ENCODE peak calls at places on chromosomes 5 and 9, in nine cellular contexts. V, W, Y, A, C, J, B, K and F are unnamed samples.

GRCh38 chr9:137454145-137454505 is 5.0 kb downstream of the NSMF start:
- DNase-seq in V (peak), W (peak), Y (peak), A (peak), C (no peak), J (no peak), B (peak), K (peak), F (peak)

GRCh38 chr5:66169534-66169933 is 25.4 kb downstream of the SREK1 start:
- DNase-seq in V (no peak), W (no peak), Y (no peak), A (no peak), C (no peak), J (no peak), B (no peak), K (no peak), F (no peak)

GRCh38 chr5:52693279-52693678 is 94.4 kb upstream of the ITGA1 start:
- DNase-seq in V (peak), W (peak), Y (no peak), A (no peak), C (no peak), J (no peak), B (no peak), K (peak), F (no peak)

GRCh38 chr9:87712801-87713277 is 13.1 kb upstream of the CTSL start:
- DNase-seq in V (no peak), W (no peak), Y (no peak), A (no peak), C (no peak), J (no peak), B (no peak), K (no peak), F (no peak)

GRCh38 chr5:171770153-171770552 is 15.5 kb upstream of the SMIM23 start:
- DNase-seq in V (no peak), W (no peak), Y (no peak), A (no peak), C (no peak), J (no peak), B (no peak), K (no peak), F (no peak)

GRCh38 chr9:96758845-96759673 is 18.8 kb downstream of the ZNF510 start:
- DNase-seq in V (no peak), W (no peak), Y (no peak), A (no peak), C (no peak), J (no peak), B (no peak), K (no peak), F (no peak)

GRCh38 chr5:172455511-172456061 is 1.3 kb upstream of the SH3PXD2B start:
- DNase-seq in V (peak), W (no peak), Y (no peak), A (no peak), C (no peak), J (peak), B (no peak), K (peak), F (peak)

GRCh38 chr9:80605129-80605528 is 1033.4 kb downstream of the TLE4 start:
- DNase-seq in V (no peak), W (no peak), Y (no peak), A (no peak), C (peak), J (no peak), B (no peak), K (no peak), F (no peak)

GRCh38 chr5:161261693-161262323 is 284.7 kb downstream of the GABRB2 start:
- DNase-seq in V (no peak), W (no peak), Y (no peak), A (no peak), C (no peak), J (no peak), B (no peak), K (no peak), F (no peak)

GRCh38 chr9:17065062-17065461 is 69.8 kb upstream of the CNTLN start:
- DNase-seq in V (no peak), W (no peak), Y (no peak), A (no peak), C (no peak), J (peak), B (no peak), K (no peak), F (no peak)

GRCh38 chr9:136052433-136052880 is 42.6 kb downstream of the NACC2 start:
- DNase-seq in V (peak), W (peak), Y (no peak), A (peak), C (no peak), J (no peak), B (no peak), K (peak), F (peak)

GRCh38 chr9:112361602-112362001 is 18.3 kb upstream of the HSDL2 start:
- DNase-seq in V (no peak), W (no peak), Y (no peak), A (no peak), C (no peak), J (no peak), B (peak), K (no peak), F (no peak)

GRCh38 chr9:81560851-81561732 is 128.3 kb downstream of the TLE1 start:
- DNase-seq in V (no peak), W (no peak), Y (no peak), A (no peak), C (no peak), J (no peak), B (no peak), K (no peak), F (no peak)

GRCh38 chr9:88781500-88782391 is 209.5 kb upstream of the S1PR3 start:
- DNase-seq in V (no peak), W (no peak), Y (peak), A (no peak), C (peak), J (peak), B (no peak), K (no peak), F (no peak)

GRCh38 chr9:131625388-131625787 is 80.1 kb downstream of the PRRT1B start:
- DNase-seq in V (no peak), W (no peak), Y (no peak), A (no peak), C (no peak), J (no peak), B (no peak), K (no peak), F (no peak)

GRCh38 chr5:109695005-109695926 is 5.5 kb downstream of the MAN2A1 start:
- DNase-seq in V (no peak), W (no peak), Y (no peak), A (no peak), C (no peak), J (no peak), B (peak), K (no peak), F (no peak)

GRCh38 chr5:176365663-176366574 is 632 bp downstream of the ARL10 start:
- DNase-seq in V (peak), W (no peak), Y (no peak), A (peak), C (no peak), J (no peak), B (no peak), K (peak), F (peak)

GRCh38 chr5:96855041-96855872 is 21.0 kb upstream of the ERAP2 start:
- DNase-seq in V (peak), W (no peak), Y (no peak), A (no peak), C (peak), J (no peak), B (no peak), K (no peak), F (no peak)

GRCh38 chr5:52073993-52074689 is 690.9 kb downstream of the ISL1 start:
- DNase-seq in V (no peak), W (no peak), Y (no peak), A (no peak), C (no peak), J (no peak), B (no peak), K (no peak), F (no peak)

DNA sequence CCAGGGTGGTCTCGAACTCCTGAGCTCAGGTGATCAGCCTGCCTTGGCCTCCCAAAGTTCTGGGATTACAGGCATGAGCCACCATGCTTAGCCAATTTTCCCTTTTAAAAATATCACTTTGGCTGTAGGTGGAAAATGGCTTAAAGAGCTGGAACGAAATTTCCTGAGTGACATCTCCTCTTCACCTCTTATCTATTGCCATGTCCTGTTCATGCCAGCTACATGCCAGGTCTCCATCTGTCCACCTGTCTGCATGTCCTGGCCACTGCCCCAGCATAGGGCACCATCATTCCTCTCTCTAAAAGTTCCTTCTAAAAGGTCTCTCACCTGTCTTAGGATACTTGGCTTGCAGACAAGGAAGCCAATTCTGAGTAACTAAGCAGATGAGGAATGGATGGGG is 2.8 kb upstream of the GRK6 start:
- DNase-seq in V (no peak), W (no peak), Y (no peak), A (no peak), C (no peak), J (no peak), B (no peak), K (no peak), F (no peak)
- TF ChIP-seq CTCF in V (no peak), W (no peak), Y (no peak), A (no peak), C (no peak), J (no peak), B (no peak), K (no peak), F (no peak)

GRCh38 chr5:133925866-133926488 is 42.4 kb downstream of the C5orf15 start:
- DNase-seq in V (no peak), W (no peak), Y (no peak), A (no peak), C (no peak), J (peak), B (no peak), K (no peak), F (no peak)
- H3K27ac ChIP-seq in V (no peak), W (no peak), Y (no peak), A (no peak), C (no peak), J (no peak), B (no peak), K (no peak), F (no peak)

GRCh38 chr5:165508861-165509260 is 2003.4 kb downstream of the MAT2B start:
- DNase-seq in V (no peak), W (no peak), Y (no peak), A (no peak), C (no peak), J (no peak), B (no peak), K (no peak), F (no peak)
- TF ChIP-seq CTCF in V (no peak), W (no peak), Y (no peak), A (no peak), C (no peak), J (no peak), B (peak), K (no peak), F (no peak)

DNA sequence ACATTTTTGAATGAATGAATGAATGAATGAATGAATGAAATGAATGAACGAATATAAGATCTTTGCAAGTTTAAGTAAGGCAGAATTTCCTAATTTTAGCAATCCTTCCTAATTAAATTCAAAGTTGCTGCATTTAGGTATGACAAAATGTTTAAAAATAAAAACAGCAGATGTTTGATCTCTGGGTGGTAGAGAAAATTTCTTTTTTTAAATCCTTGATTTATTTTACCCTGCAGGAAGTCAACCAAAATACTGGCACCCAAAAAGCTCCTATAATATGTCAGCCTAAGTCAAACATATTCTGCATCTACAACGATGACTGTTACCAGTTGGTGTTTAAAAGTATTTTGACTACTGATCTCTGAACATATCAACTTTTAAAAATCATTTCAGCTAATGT is 58.4 kb downstream of the TTC39B start:
- DNase-seq in V (no peak), W (no peak), Y (no peak), A (no peak), C (no peak), J (no peak), B (no peak), K (no peak), F (no peak)
- H3K27ac ChIP-seq in V (no peak), W (no peak), Y (no peak), A (no peak), C (no peak), J (peak), B (no peak), K (peak), F (no peak)

DNA sequence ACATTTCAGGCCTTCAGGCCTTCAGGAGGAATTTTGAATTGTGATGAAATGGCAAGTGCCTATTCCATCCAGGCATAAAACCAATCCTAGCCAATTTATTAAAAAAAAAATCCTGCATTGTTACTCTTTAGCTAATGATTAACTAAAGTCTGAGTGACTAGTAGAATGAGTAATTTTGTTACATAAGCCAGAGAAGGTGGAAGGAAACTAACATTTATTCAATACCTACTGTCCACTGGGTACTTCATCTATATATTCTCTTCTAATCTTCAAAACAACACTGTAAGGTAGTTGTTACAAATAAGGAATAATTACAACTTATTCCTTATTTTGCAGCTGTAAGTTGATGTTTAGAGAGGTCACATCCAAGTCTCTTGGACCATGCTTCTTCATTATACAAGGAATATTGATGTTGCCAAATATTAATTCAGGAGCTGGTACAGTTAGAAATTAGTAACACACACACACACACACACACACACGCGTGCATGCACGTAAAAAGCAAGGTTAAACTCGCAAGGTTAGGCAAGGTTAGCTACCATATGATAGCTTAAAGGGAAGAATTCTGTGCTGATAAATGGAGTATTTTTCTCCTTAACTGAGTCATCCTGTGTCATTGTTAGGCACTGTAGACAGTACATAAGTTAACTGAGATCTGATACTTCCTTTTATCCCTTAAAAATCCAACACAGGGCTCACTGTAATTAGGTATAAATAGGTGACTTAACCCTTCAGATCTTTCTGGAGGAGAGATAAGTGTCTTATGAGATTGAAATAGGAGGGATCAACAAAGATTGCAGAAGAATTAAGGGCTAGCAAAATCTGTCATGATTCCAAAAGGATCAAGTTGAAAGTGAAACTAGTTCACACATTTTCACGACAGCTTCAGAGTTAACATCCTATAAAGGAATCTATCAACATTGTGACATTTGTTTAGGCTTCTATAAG is 596.9 kb downstream of the PDE4D start:
- DNase-seq in V (no peak), W (no peak), Y (no peak), A (no peak), C (no peak), J (no peak), B (peak), K (no peak), F (no peak)
- TF ChIP-seq CTCF in V (no peak), W (no peak), Y (no peak), A (no peak), C (no peak), J (no peak), B (no peak), K (no peak), F (no peak)

GRCh38 chr5:173954671-173955605 is 34.0 kb upstream of the C5orf47 start:
- DNase-seq in V (no peak), W (no peak), Y (no peak), A (peak), C (peak), J (peak), B (peak), K (peak), F (no peak)

GRCh38 chr5:173950829-173951228 is 38.1 kb upstream of the C5orf47 start:
- DNase-seq in V (no peak), W (no peak), Y (no peak), A (no peak), C (no peak), J (no peak), B (no peak), K (no peak), F (no peak)

DNA sequence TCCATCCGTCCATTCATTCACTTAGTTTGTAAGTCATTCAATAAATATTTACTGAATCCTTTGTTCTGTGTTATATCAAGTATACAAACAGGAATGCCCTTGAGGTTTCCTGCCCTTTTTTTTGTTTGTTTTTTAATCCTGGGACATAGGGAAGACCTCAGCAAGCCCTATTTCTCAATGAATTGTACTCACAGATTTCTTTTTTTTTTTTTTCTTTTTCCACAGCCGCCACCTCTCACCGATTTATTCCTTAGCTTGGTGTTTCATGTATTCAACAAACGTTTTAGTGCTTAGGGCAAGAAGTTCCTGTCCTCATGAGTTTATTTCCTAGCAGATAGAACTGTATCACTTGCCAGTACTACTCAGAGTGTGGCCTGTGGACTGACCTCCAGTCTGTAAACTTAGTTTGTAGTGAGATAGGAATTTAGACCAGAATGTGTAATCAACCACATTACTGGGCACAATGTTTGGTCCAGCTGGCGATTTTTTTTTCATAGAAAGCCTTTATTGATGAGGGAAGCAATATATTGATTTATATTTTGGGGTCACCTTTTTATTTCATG is 35.4 kb upstream of the C5orf47 start:
- DNase-seq in V (no peak), W (no peak), Y (no peak), A (no peak), C (peak), J (peak), B (no peak), K (no peak), F (no peak)
- H3K27ac ChIP-seq in V (no peak), W (peak), Y (peak), A (no peak), C (no peak), J (no peak), B (peak), K (peak), F (no peak)

DNA sequence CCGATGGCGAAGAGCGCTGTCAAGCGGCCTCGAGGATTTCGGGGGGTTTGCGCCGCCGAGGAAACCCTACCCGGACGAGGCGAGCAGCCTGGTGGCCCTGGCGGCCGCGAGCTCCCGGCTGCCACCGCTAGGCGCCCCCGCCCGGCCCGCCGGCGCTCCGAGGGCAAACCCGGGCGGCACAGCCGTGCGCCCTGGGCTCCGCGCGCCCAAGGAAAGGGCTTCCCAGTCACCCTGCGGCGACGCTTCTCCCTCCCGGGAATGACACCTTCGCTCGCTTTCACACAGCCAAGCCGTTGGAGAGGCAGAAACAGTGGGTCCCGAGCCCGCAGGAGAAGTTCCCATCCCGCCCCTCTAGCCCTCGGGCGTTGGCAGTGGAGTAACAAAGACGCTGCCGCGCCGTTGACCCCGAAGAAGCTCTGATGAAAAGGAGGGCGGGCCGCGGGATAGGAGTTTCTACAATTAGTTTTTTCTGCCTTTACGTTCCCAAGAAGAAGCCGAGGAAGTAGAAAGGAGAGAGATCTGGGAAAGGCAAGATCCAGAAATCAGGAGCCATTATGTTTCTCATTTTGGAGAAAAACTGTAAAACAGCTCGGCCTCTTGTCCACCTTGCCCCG is 126.1 kb downstream of the TMEM174 start:
- DNase-seq in V (no peak), W (no peak), Y (no peak), A (no peak), C (no peak), J (no peak), B (no peak), K (no peak), F (no peak)
- TF ChIP-seq CTCF in V (peak), W (peak), Y (no peak), A (peak), C (no peak), J (no peak), B (no peak), K (no peak), F (no peak)

GRCh38 chr9:133973111-133973790 is 18.9 kb downstream of the VAV2 start:
- DNase-seq in V (peak), W (no peak), Y (no peak), A (peak), C (no peak), J (no peak), B (no peak), K (no peak), F (no peak)

GRCh38 chr9:133975511-133975910 is 16.6 kb downstream of the VAV2 start:
- DNase-seq in V (no peak), W (no peak), Y (no peak), A (no peak), C (no peak), J (no peak), B (no peak), K (peak), F (no peak)

GRCh38 chr9:133976191-133976861 is 15.8 kb downstream of the VAV2 start:
- DNase-seq in V (no peak), W (no peak), Y (no peak), A (no peak), C (no peak), J (no peak), B (no peak), K (peak), F (peak)

GRCh38 chr9:133973791-133974630 is 18.1 kb downstream of the VAV2 start:
- DNase-seq in V (peak), W (peak), Y (no peak), A (peak), C (no peak), J (no peak), B (no peak), K (peak), F (no peak)

GRCh38 chr9:133974631-133975341 is 17.3 kb downstream of the VAV2 start:
- DNase-seq in V (no peak), W (no peak), Y (no peak), A (peak), C (no peak), J (no peak), B (no peak), K (peak), F (no peak)
- H3K27ac ChIP-seq in V (no peak), W (no peak), Y (no peak), A (peak), C (no peak), J (no peak), B (no peak), K (no peak), F (no peak)

GRCh38 chr5:140205952-140206351 is 31.0 kb downstream of the CYSTM1 start:
- DNase-seq in V (no peak), W (no peak), Y (no peak), A (no peak), C (no peak), J (no peak), B (no peak), K (no peak), F (no peak)
- TF ChIP-seq CTCF in V (no peak), W (no peak), Y (no peak), A (no peak), C (no peak), J (peak), B (no peak), K (no peak), F (no peak)